ENCODE peak calls at places on chromosome 1, in nine cellular contexts. C, Z, B, S, H, G, Y, W and P are unnamed samples.

GRCh38 chr1:8910914-8911313 is 32.4 kb upstream of the ENO1 start:
- DNase-seq in S (no peak), W (no peak), Z (no peak), B (no peak), C (no peak), Y (no peak), G (no peak), H (peak), P (no peak)

GRCh38 chr1:171446396-171446795 is 38.9 kb upstream of the PRRC2C start:
- DNase-seq in Y (no peak), S (no peak), C (no peak), W (no peak), G (no peak), B (no peak), Z (no peak), H (no peak), P (no peak)

GRCh38 chr1:156703336-156703735 is 2.0 kb downstream of the CRABP2 start:
- DNase-seq in G (no peak), S (no peak), C (no peak), Z (no peak), H (no peak), Y (no peak), B (no peak), W (no peak), P (no peak)

GRCh38 chr1:2921970-2922686 is 99.1 kb upstream of the ACTRT2 start:
- DNase-seq in W (no peak), S (no peak), G (no peak), Z (peak), H (peak), C (no peak), Y (no peak), B (no peak), P (no peak)

GRCh38 chr1:1440941-1441888 is 5.7 kb downstream of the VWA1 start:
- DNase-seq in B (peak), G (peak), W (no peak), C (peak), Y (no peak), H (no peak), Z (peak), S (no peak), P (no peak)

GRCh38 chr1:175383239-175383638 is 190.7 kb upstream of the KIAA0040 start:
- DNase-seq in H (no peak), G (no peak), W (no peak), Z (no peak), Y (no peak), B (no peak), S (no peak), C (no peak), P (no peak)

GRCh38 chr1:235407419-235407818 is 40.2 kb downstream of the TBCE start:
- DNase-seq in H (no peak), Z (no peak), C (no peak), W (no peak), B (no peak), G (no peak), S (no peak), Y (no peak), P (no peak)

GRCh38 chr1:221888218-221888617 is 146.3 kb upstream of the DUSP10 start:
- DNase-seq in S (no peak), C (no peak), W (no peak), Y (no peak), G (no peak), H (no peak), Z (no peak), B (no peak), P (no peak)

GRCh38 chr1:192544983-192545393 is 30.6 kb upstream of the RGS1 start:
- DNase-seq in B (peak), H (peak), C (no peak), Y (no peak), G (peak), W (peak), S (no peak), Z (peak), P (no peak)

GRCh38 chr1:151819227-151819835 is 12.3 kb downstream of the RORC start:
- DNase-seq in Y (no peak), G (no peak), C (no peak), W (no peak), Z (no peak), H (no peak), B (no peak), S (no peak), P (no peak)

GRCh38 chr1:119453021-119453420 is 38.1 kb downstream of the HSD3B2 start:
- DNase-seq in Y (no peak), B (peak), W (no peak), H (peak), G (peak), C (no peak), Z (no peak), S (peak), P (no peak)

GRCh38 chr1:201916649-201917249 is 28.1 kb downstream of the SHISA4 start:
- DNase-seq in Z (no peak), H (peak), B (peak), W (no peak), G (peak), Y (no peak), C (no peak), S (peak), P (peak)

GRCh38 chr1:23644555-23644866 is 47.1 kb upstream of the RPL11 start:
- DNase-seq in B (no peak), Z (no peak), H (no peak), S (no peak), G (no peak), W (no peak), Y (no peak), C (no peak), P (no peak)

GRCh38 chr1:76593614-76594013 is 273.7 kb upstream of the ST6GALNAC5 start:
- DNase-seq in Z (no peak), B (no peak), W (no peak), H (no peak), C (no peak), S (no peak), Y (no peak), G (no peak), P (no peak)

GRCh38 chr1:28602536-28603439 is 10.7 kb downstream of the RAB42 start:
- DNase-seq in Y (peak), S (peak), W (peak), B (peak), G (peak), H (peak), Z (no peak), C (no peak), P (peak)

GRCh38 chr1:206854401-206855129 is 10.9 kb upstream of the IL20 start:
- DNase-seq in C (no peak), H (no peak), W (peak), G (peak), B (peak), Y (peak), Z (no peak), S (no peak), P (no peak)

GRCh38 chr1:16048573-16049189 is 5.1 kb downstream of the CLCNKB start:
- DNase-seq in S (no peak), B (no peak), Z (no peak), C (no peak), W (no peak), Y (peak), H (no peak), G (peak), P (no peak)

GRCh38 chr1:27332536-27333281 is 9.1 kb upstream of the SYTL1 start:
- DNase-seq in Y (no peak), S (no peak), B (peak), H (peak), W (peak), Z (peak), G (peak), C (peak), P (no peak)

GRCh38 chr1:15459771-15460719 is 3.5 kb downstream of the CELA2A start:
- DNase-seq in C (no peak), B (peak), W (no peak), S (peak), Z (no peak), H (no peak), G (no peak), Y (no peak), P (no peak)

GRCh38 chr1:31704261-31705079 is 653 bp upstream of the COL16A1 start:
- DNase-seq in S (peak), G (peak), H (no peak), Z (no peak), W (peak), Y (peak), C (no peak), B (no peak), P (peak)

GRCh38 chr1:47840338-47840737 is 156.8 kb downstream of the TRABD2B start:
- DNase-seq in H (no peak), W (no peak), B (no peak), Y (no peak), C (no peak), G (no peak), Z (no peak), S (no peak), P (peak)

GRCh38 chr1:74732960-74733615 is at the start of the genes CRYZ and TYW3:
- DNase-seq in Z (peak), H (peak), G (peak), W (peak), S (peak), C (peak), Y (peak), B (peak), P (peak)